ENCODE peak calls at places on chromosome 20, in six cellular contexts. One of them, this sample, is unnamed. For H3K27me3, the result is how much of the 10 kb centered on the place peaks cover.

GRCh38 chr20:19815553-19815991 is 57.5 kb downstream of the RIN2 start:
- DNase-seq in lower lobe of right lung: no peak
- DNase-seq in body of pancreas: peak
- DNase-seq in AG04450: peak
- DNase-seq in HCT116: peak
- DNase-seq in PC-9: peak
- DNase-seq in this sample: peak

GRCh38 chr20:40945754-40946451 is 82.7 kb upstream of the TOP1 start:
- DNase-seq in body of pancreas: peak
- DNase-seq in PC-9: peak
- DNase-seq in AG04450: no peak
- DNase-seq in lower lobe of right lung: no peak
- DNase-seq in HCT116: peak
- DNase-seq in this sample: no peak

GRCh38 chr20:10179574-10180298 is 38.9 kb upstream of the SNAP25 start:
- DNase-seq in AG04450: no peak
- DNase-seq in PC-9: no peak
- DNase-seq in HCT116: peak
- DNase-seq in body of pancreas: no peak
- DNase-seq in lower lobe of right lung: no peak
- DNase-seq in this sample: no peak

GRCh38 chr20:17993546-17993945 is 24.7 kb downstream of the MGME1 start:
- DNase-seq in lower lobe of right lung: no peak
- DNase-seq in PC-9: no peak
- DNase-seq in body of pancreas: no peak
- DNase-seq in AG04450: no peak
- DNase-seq in HCT116: no peak
- DNase-seq in this sample: no peak

GRCh38 chr20:33600414-33600813 is 61.7 kb upstream of the C20orf144 start:
- DNase-seq in AG04450: no peak
- DNase-seq in PC-9: no peak
- DNase-seq in lower lobe of right lung: no peak
- DNase-seq in HCT116: no peak
- DNase-seq in body of pancreas: no peak
- DNase-seq in this sample: no peak

GRCh38 chr20:47576516-47577033 is 74.9 kb downstream of the NCOA3 start:
- DNase-seq in HCT116: peak
- DNase-seq in body of pancreas: peak
- DNase-seq in AG04450: peak
- DNase-seq in lower lobe of right lung: peak
- DNase-seq in PC-9: peak
- DNase-seq in this sample: no peak

GRCh38 chr20:41167481-41168253 is 30.3 kb downstream of the PLCG1 start:
- DNase-seq in AG04450: no peak
- DNase-seq in body of pancreas: peak
- DNase-seq in PC-9: no peak
- DNase-seq in HCT116: no peak
- DNase-seq in lower lobe of right lung: peak
- DNase-seq in this sample: no peak

GRCh38 chr20:23205221-23205620 is 119.1 kb upstream of the CD93 start:
- DNase-seq in PC-9: no peak
- DNase-seq in AG04450: no peak
- DNase-seq in lower lobe of right lung: no peak
- DNase-seq in body of pancreas: no peak
- DNase-seq in HCT116: no peak
- DNase-seq in this sample: no peak

GRCh38 chr20:33401922-33402369 is 627 bp upstream of the CDK5RAP1 start:
- DNase-seq in lower lobe of right lung: no peak
- DNase-seq in HCT116: no peak
- DNase-seq in PC-9: no peak
- DNase-seq in body of pancreas: no peak
- DNase-seq in AG04450: no peak
- DNase-seq in this sample: no peak

GRCh38 chr20:8309638-8310037 is 177.6 kb downstream of the PLCB1 start:
- DNase-seq in lower lobe of right lung: no peak
- DNase-seq in HCT116: no peak
- DNase-seq in body of pancreas: no peak
- DNase-seq in PC-9: no peak
- DNase-seq in AG04450: no peak
- DNase-seq in this sample: no peak

GRCh38 chr20:47296950-47297349 is 59.5 kb downstream of the ZMYND8 start:
- DNase-seq in lower lobe of right lung: no peak
- DNase-seq in PC-9: no peak
- DNase-seq in AG04450: no peak
- DNase-seq in body of pancreas: no peak
- DNase-seq in HCT116: no peak
- DNase-seq in this sample: no peak

GRCh38 chr20:60851826-60852704 is 400.0 kb upstream of the CDH4 start:
- DNase-seq in HCT116: no peak
- DNase-seq in PC-9: peak
- DNase-seq in body of pancreas: peak
- DNase-seq in AG04450: no peak
- DNase-seq in lower lobe of right lung: no peak
- DNase-seq in this sample: no peak

GRCh38 chr20:41183391-41183790 is 46.0 kb downstream of the PLCG1 start:
- DNase-seq in PC-9: no peak
- DNase-seq in body of pancreas: no peak
- DNase-seq in HCT116: no peak
- DNase-seq in AG04450: no peak
- DNase-seq in lower lobe of right lung: peak
- DNase-seq in this sample: no peak

GRCh38 chr20:16350465-16350864 is 222.8 kb downstream of the KIF16B start:
- DNase-seq in HCT116: no peak
- DNase-seq in body of pancreas: no peak
- DNase-seq in lower lobe of right lung: no peak
- DNase-seq in PC-9: no peak
- DNase-seq in AG04450: no peak
- DNase-seq in this sample: no peak

GRCh38 chr20:32302507-32302872 is 25.0 kb downstream of the KIF3B start:
- DNase-seq in PC-9: no peak
- DNase-seq in lower lobe of right lung: no peak
- DNase-seq in HCT116: no peak
- DNase-seq in body of pancreas: no peak
- DNase-seq in AG04450: no peak
- DNase-seq in this sample: no peak

GRCh38 chr20:44071526-44072111 is 115.4 kb downstream of the JPH2 start:
- DNase-seq in AG04450: no peak
- DNase-seq in PC-9: no peak
- DNase-seq in HCT116: no peak
- DNase-seq in body of pancreas: no peak
- DNase-seq in lower lobe of right lung: no peak
- DNase-seq in this sample: no peak

GRCh38 chr20:653590-654426 is 808 bp upstream of the SRXN1 start:
- DNase-seq in HCT116: no peak
- DNase-seq in AG04450: no peak
- DNase-seq in body of pancreas: no peak
- DNase-seq in PC-9: no peak
- DNase-seq in lower lobe of right lung: no peak
- DNase-seq in this sample: no peak

GRCh38 chr20:10467985-10468845 is 33.1 kb downstream of the SLX4IP start:
- DNase-seq in body of pancreas: no peak
- DNase-seq in HCT116: no peak
- DNase-seq in PC-9: peak
- DNase-seq in lower lobe of right lung: no peak
- DNase-seq in AG04450: no peak
- DNase-seq in this sample: no peak

GRCh38 chr20:32485126-32485769 is 99.9 kb downstream of the NOL4L start:
- DNase-seq in body of pancreas: peak
- DNase-seq in PC-9: peak
- DNase-seq in lower lobe of right lung: peak
- DNase-seq in AG04450: no peak
- DNase-seq in HCT116: peak
- DNase-seq in this sample: peak

GRCh38 chr20:6562111-6562510 is 205.4 kb upstream of the BMP2 start:
- DNase-seq in body of pancreas: no peak
- DNase-seq in HCT116: no peak
- DNase-seq in AG04450: no peak
- DNase-seq in PC-9: no peak
- DNase-seq in lower lobe of right lung: no peak
- DNase-seq in this sample: no peak

GRCh38 chr20:38685271-38685670 is 39.0 kb upstream of the SLC32A1 start:
- DNase-seq in PC-9: no peak
- DNase-seq in lower lobe of right lung: no peak
- DNase-seq in AG04450: no peak
- DNase-seq in body of pancreas: no peak
- DNase-seq in HCT116: no peak
- DNase-seq in this sample: no peak

GRCh38 chr20:38680492-38681118 is 43.7 kb upstream of the SLC32A1 start:
- DNase-seq in HCT116: no peak
- DNase-seq in body of pancreas: no peak
- DNase-seq in AG04450: no peak
- DNase-seq in PC-9: no peak
- DNase-seq in lower lobe of right lung: no peak
- DNase-seq in this sample: no peak

DNA sequence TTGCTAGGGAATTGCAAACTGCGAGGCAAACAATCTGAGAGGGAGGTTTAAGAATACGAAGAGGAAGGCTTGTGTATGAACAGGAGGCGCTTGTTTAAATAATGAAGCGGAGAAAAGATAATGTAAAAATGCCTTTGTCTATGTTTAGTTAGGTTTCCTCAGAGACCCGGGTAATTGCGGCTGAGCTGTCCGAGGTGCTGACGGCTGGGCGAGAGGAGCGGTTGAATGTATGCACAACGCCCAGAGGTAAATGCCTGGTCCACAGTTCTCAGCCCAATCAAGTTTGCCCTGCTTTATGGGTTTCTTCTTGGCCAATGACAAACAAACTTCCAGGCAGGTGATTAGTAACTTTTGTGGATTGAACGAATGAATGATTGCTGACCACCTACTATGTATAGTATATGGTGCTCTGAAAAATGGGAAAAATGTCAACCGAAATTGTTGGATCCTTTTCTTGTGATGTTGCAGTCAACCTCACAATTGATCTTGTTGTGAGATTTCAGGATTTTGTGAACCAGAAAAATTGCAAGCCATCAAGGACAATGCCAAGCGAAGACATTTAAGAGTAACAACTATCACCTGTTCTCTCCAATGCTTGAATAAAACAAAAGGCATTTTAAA is 38.3 kb upstream of the SLC32A1 start:
- DNase-seq in body of pancreas: peak
- DNase-seq in PC-9: no peak
- DNase-seq in AG04450: peak
- DNase-seq in HCT116: no peak
- DNase-seq in lower lobe of right lung: no peak
- DNase-seq in this sample: no peak
- H3K27me3 ChIP-seq in body of pancreas: under half
- H3K27me3 ChIP-seq in PC-9: under half
- H3K27me3 ChIP-seq in AG04450: under half
- H3K27me3 ChIP-seq in HCT116: half or more
- H3K27me3 ChIP-seq in lower lobe of right lung: under half
- H3K27me3 ChIP-seq in this sample: under half

GRCh38 chr20:24314053-24314452 is 155.4 kb upstream of the SYNDIG1 start:
- DNase-seq in HCT116: no peak
- DNase-seq in body of pancreas: no peak
- DNase-seq in AG04450: no peak
- DNase-seq in PC-9: no peak
- DNase-seq in lower lobe of right lung: no peak
- DNase-seq in this sample: no peak

GRCh38 chr20:24305366-24305765 is 164.1 kb upstream of the SYNDIG1 start:
- DNase-seq in body of pancreas: no peak
- DNase-seq in HCT116: no peak
- DNase-seq in PC-9: no peak
- DNase-seq in AG04450: no peak
- DNase-seq in lower lobe of right lung: no peak
- DNase-seq in this sample: no peak

GRCh38 chr20:24309596-24309995 is 159.8 kb upstream of the SYNDIG1 start:
- DNase-seq in AG04450: no peak
- DNase-seq in HCT116: no peak
- DNase-seq in PC-9: peak
- DNase-seq in body of pancreas: no peak
- DNase-seq in lower lobe of right lung: no peak
- DNase-seq in this sample: peak
- H3K27me3 ChIP-seq in AG04450: under half
- H3K27me3 ChIP-seq in HCT116: under half
- H3K27me3 ChIP-seq in PC-9: under half
- H3K27me3 ChIP-seq in body of pancreas: under half
- H3K27me3 ChIP-seq in lower lobe of right lung: under half
- H3K27me3 ChIP-seq in this sample: under half

DNA sequence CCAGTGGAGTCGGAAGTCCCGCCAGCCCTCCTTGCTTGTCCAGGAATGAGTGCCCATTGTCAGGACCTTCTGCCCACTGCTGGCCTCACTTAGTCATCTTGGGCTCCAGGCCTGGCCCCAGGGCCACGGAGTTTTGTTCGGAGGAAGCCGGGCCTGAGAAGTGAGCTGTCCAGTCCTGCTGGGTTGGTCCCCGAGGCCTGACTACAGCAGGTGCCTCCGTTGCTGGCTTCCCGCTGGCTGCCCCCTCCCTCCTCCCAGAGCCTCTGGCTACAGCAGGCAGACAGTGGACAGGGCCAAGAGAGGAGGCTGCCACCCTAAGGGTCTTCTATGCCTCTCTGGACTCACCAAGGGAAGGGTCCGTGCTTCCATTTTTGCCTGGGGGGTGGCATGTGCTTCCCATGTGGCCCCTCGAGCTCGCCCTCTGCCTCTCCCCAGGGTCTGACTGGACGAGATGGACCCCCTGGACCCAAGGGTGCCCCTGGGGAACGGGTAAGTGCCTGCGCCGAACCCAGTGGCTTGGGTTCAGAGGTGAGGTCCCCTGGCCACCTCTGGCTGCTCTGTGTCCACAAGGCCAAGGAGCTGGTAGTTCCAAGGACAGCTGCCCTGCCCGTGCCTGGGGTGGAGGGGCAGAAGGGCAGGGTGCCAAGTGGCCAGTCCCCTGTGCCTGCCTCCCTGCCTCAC is 2.8 kb downstream of the COL9A3 start:
- DNase-seq in PC-9: peak
- DNase-seq in HCT116: no peak
- DNase-seq in lower lobe of right lung: no peak
- DNase-seq in body of pancreas: no peak
- DNase-seq in AG04450: no peak
- DNase-seq in this sample: no peak
- H3K27me3 ChIP-seq in PC-9: under half
- H3K27me3 ChIP-seq in HCT116: under half
- H3K27me3 ChIP-seq in lower lobe of right lung: half or more
- H3K27me3 ChIP-seq in body of pancreas: under half
- H3K27me3 ChIP-seq in AG04450: under half
- H3K27me3 ChIP-seq in this sample: under half

DNA sequence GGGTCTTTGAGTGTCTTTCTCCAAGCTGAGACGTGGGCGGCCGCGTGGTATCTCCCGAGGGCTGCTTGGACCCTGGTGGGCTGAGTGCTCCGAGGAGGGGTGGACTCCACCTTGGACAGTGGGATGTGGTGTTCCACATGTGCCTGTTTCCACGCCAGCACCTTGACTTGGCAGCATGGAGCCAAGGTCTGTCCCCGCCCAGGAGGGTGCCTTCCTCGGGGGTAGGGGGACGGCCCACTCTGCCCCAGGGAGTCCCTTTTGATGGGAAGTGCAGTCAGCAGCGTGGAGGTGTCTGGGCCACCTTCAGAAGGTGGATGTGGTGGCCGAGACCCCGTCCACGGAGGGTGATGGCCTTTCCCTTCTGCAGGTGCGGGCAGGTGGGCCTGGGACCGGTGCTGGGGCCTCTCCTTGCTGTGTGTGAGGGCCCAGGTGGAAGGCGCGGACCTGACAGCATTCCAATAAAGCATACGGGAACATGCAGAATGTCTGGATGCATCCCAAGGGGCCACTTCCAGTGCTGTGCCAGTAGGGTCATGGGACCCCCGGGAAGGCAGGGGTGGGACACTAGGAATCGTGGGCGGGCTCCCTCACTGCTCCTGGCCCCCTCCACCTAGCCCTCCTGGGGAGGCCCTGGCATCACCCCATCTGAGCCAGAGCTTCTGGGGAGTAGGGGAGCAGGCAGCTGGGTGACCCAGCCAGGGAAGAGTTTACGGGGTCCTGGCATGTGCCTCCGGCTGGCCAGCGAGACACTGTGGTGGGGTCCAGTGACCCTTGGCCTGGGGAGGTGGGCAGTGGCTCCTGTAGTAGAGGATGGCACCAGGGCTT is 3.5 kb upstream of the COL20A1 start:
- DNase-seq in HCT116: no peak
- DNase-seq in body of pancreas: no peak
- DNase-seq in AG04450: no peak
- DNase-seq in PC-9: no peak
- DNase-seq in lower lobe of right lung: no peak
- DNase-seq in this sample: no peak
- H3K27me3 ChIP-seq in HCT116: under half
- H3K27me3 ChIP-seq in body of pancreas: under half
- H3K27me3 ChIP-seq in AG04450: under half
- H3K27me3 ChIP-seq in PC-9: under half
- H3K27me3 ChIP-seq in lower lobe of right lung: under half
- H3K27me3 ChIP-seq in this sample: under half